ENCODE peak calls at places on chromosomes 7 and 10, in seven cellular contexts. L is heart right ventricle; M is body of pancreas; U is A549; I is stimulated activated CD8-positive, alpha-beta memory T cell treated with anti-CD3 and anti-CD28 coated beads, Interleukin-15, amount 100 ng/mL, for 48 hours; T is activated naive CD4-positive, alpha-beta T cell treated with Interleukin-2 at 50 U/mL for 16 hours; H is effector memory CD8-positive, alpha-beta T cell. W is an unnamed sample.

GRCh38 chr10:30719832-30720231 is 90.3 kb upstream of the LYZL2 start:
- DNase-seq in L (no peak), M (no peak), U (no peak), I (no peak), T (no peak), H (no peak), W (no peak)

GRCh38 chr10:30454744-30455498 is 20.9 kb downstream of the MAP3K8 start:
- DNase-seq in L (no peak), M (no peak), U (no peak), I (no peak), T (no peak), H (no peak), W (no peak)

GRCh38 chr7:1611708-1612241 is 41.9 kb upstream of the PSMG3 start:
- DNase-seq in L (no peak), M (no peak), U (peak), I (no peak), T (no peak), H (no peak), W (no peak)

GRCh38 chr7:151339651-151340377 is 1.8 kb upstream of the NUB1 start:
- DNase-seq in L (no peak), M (no peak), U (no peak), I (no peak), T (no peak), H (no peak), W (no peak)

GRCh38 chr7:130037703-130038102 is 13.5 kb downstream of the ZC3HC1 start:
- DNase-seq in L (no peak), M (no peak), U (no peak), I (no peak), T (no peak), H (no peak), W (no peak)

GRCh38 chr10:86372785-86373239 is 6.2 kb upstream of the GRID1 start:
- DNase-seq in L (no peak), M (peak), U (no peak), I (no peak), T (no peak), H (no peak), W (no peak)

GRCh38 chr7:32030904-32031692 is 39.1 kb downstream of the PDE1C start:
- DNase-seq in L (no peak), M (no peak), U (no peak), I (no peak), T (no peak), H (no peak), W (no peak)

GRCh38 chr7:51108134-51108533 is 208.5 kb downstream of the COBL start:
- DNase-seq in L (no peak), M (no peak), U (no peak), I (no peak), T (no peak), H (no peak), W (no peak)

GRCh38 chr10:7457478-7458316 is 46.9 kb upstream of the SFMBT2 start:
- DNase-seq in L (no peak), M (no peak), U (no peak), I (no peak), T (no peak), H (no peak), W (no peak)

GRCh38 chr10:96556003-96556402 is 30.8 kb downstream of the TM9SF3 start:
- DNase-seq in L (no peak), M (no peak), U (no peak), I (no peak), T (no peak), H (no peak), W (no peak)

GRCh38 chr7:117118579-117119180 is 165.4 kb downstream of the ST7 start:
- DNase-seq in L (no peak), M (no peak), U (no peak), I (no peak), T (no peak), H (no peak), W (no peak)

GRCh38 chr10:58653139-58653538 is 140.5 kb downstream of the BICC1 start:
- DNase-seq in L (no peak), M (no peak), U (no peak), I (no peak), T (no peak), H (no peak), W (no peak)

GRCh38 chr10:71531485-71532446 is 135.0 kb downstream of the CDH23 start:
- DNase-seq in L (no peak), M (no peak), U (no peak), I (peak), T (peak), H (no peak), W (no peak)

GRCh38 chr7:130079846-130080394 is 9.6 kb downstream of the KLHDC10 start:
- DNase-seq in L (no peak), M (no peak), U (no peak), I (no peak), T (no peak), H (no peak), W (no peak)

GRCh38 chr7:149823191-149823630 is 15.0 kb upstream of the ZNF862 start:
- DNase-seq in L (no peak), M (no peak), U (no peak), I (no peak), T (no peak), H (no peak), W (no peak)

GRCh38 chr7:18469332-18469731 is 26.2 kb upstream of the HDAC9 start:
- DNase-seq in L (no peak), M (no peak), U (no peak), I (no peak), T (no peak), H (no peak), W (no peak)

GRCh38 chr10:56316603-56317002 is 44.5 kb downstream of the ZWINT start:
- DNase-seq in L (no peak), M (no peak), U (no peak), I (no peak), T (no peak), H (no peak), W (no peak)

GRCh38 chr10:25017247-25017590 is 807 bp downstream of the THNSL1 start:
- DNase-seq in L (peak), M (peak), U (peak), I (no peak), T (peak), H (no peak), W (peak)

W was measured in prostate gland.